ENCODE peak calls at places on chromosomes 3 and 15, in four cellular contexts. F, B, Q and H are unnamed samples.
A peak's percentile ranks its signal among the peaks of the same experiment; 100 is the strongest.

GRCh38 chr3:27590437-27591320 is 106.5 kb upstream of the SLC4A7 start:
- DNase-seq in F (no peak), B (no peak), Q (no peak), H (no peak)

GRCh38 chr15:51382787-51383186 is 41.3 kb downstream of the GLDN start:
- DNase-seq in F (no peak), B (peak; percentile 27), Q (no peak), H (peak; percentile 53)

GRCh38 chr15:52334491-52335160 is 39.0 kb upstream of the MYO5C start:
- DNase-seq in F (no peak), B (no peak), Q (no peak), H (no peak)

GRCh38 chr3:10933021-10933420 is 59.5 kb upstream of the SLC6A1 start:
- DNase-seq in F (no peak), B (no peak), Q (no peak), H (no peak)

GRCh38 chr3:157078131-157078835 is 81.7 kb downstream of the CCNL1 start:
- DNase-seq in F (no peak), B (no peak), Q (no peak), H (no peak)

GRCh38 chr3:28347374-28348285 is 891 bp upstream of the ZCWPW2 start:
- DNase-seq in F (no peak), B (no peak), Q (no peak), H (no peak)

GRCh38 chr3:50256978-50257890 is 11.7 kb upstream of the SEMA3B start:
- DNase-seq in F (no peak), B (no peak), Q (no peak), H (peak; percentile 51)

GRCh38 chr3:190449801-190450200 is at the start of gene TMEM207:
- DNase-seq in F (no peak), B (no peak), Q (no peak), H (no peak)

GRCh38 chr3:180743813-180744212 is 64.5 kb upstream of the CCDC39 start:
- DNase-seq in F (no peak), B (no peak), Q (no peak), H (no peak)

GRCh38 chr3:32817195-32817560 is 619 bp upstream of the TRIM71 start:
- DNase-seq in F (no peak), B (no peak), Q (no peak), H (no peak)

GRCh38 chr15:42133892-42134502 is 22.4 kb downstream of the PLA2G4F start:
- DNase-seq in F (peak; percentile 56), B (peak; percentile 52), Q (no peak), H (peak; percentile 68)

GRCh38 chr15:64622410-64623260 is 152.8 kb downstream of the RBPMS2 start:
- DNase-seq in F (no peak), B (no peak), Q (peak; percentile 96), H (no peak)

GRCh38 chr3:52606373-52607085 is 70.1 kb downstream of the UQCC5 start:
- DNase-seq in F (no peak), B (peak; percentile 67), Q (no peak), H (no peak)

GRCh38 chr3:124768812-124769211 is 38.6 kb downstream of the UMPS start:
- DNase-seq in F (no peak), B (peak; percentile 42), Q (no peak), H (peak; percentile 70)

GRCh38 chr15:67185621-67186225 is 68.7 kb downstream of the AAGAB start:
- DNase-seq in F (no peak), B (no peak), Q (peak; percentile 37), H (no peak)

GRCh38 chr15:38651328-38652038 is 86.9 kb upstream of the RASGRP1 start:
- DNase-seq in F (no peak), B (no peak), Q (no peak), H (no peak)

GRCh38 chr3:65493371-65493882 is 545.3 kb downstream of the MAGI1 start:
- DNase-seq in F (no peak), B (no peak), Q (no peak), H (no peak)

GRCh38 chr3:117074833-117075232 is 365.3 kb downstream of the TUSC7 start:
- DNase-seq in F (no peak), B (no peak), Q (no peak), H (no peak)

GRCh38 chr15:40072216-40072990 is 33.4 kb upstream of the SRP14 start:
- DNase-seq in F (no peak), B (no peak), Q (no peak), H (no peak)

GRCh38 chr3:58333206-58334012 is 717 bp downstream of the PXK start:
- DNase-seq in F (no peak), B (no peak), Q (no peak), H (peak; percentile 36)

GRCh38 chr3:1591327-1592028 is 498.7 kb downstream of the CNTN6 start:
- DNase-seq in F (no peak), B (no peak), Q (no peak), H (no peak)

GRCh38 chr3:160661660-160662059 is 15.3 kb upstream of the ARL14 start:
- DNase-seq in F (no peak), B (no peak), Q (no peak), H (no peak)

GRCh38 chr3:14652-15051 is 181.9 kb upstream of the CHL1 start:
- DNase-seq in F (no peak), B (no peak), Q (no peak), H (no peak)

GRCh38 chr15:66780172-66780972 is 78.3 kb downstream of the SMAD6 start:
- DNase-seq in F (no peak), B (no peak), Q (no peak), H (no peak)

GRCh38 chr15:42059661-42060476 is 34.5 kb downstream of the PLA2G4D start:
- DNase-seq in F (no peak), B (peak; percentile 28), Q (no peak), H (peak; percentile 56)

GRCh38 chr15:35000511-35000910 is 12.4 kb upstream of the ZNF770 start:
- DNase-seq in F (no peak), B (no peak), Q (no peak), H (no peak)

GRCh38 chr15:37574985-37575384 is 359.5 kb upstream of the TMCO5A start:
- DNase-seq in F (no peak), B (no peak), Q (no peak), H (no peak)

GRCh38 chr3:31350307-31350706 is 182.4 kb upstream of the STT3B start:
- DNase-seq in F (no peak), B (no peak), Q (no peak), H (no peak)

GRCh38 chr15:72168833-72169232 is 28.8 kb downstream of the GRAMD2A start:
- DNase-seq in F (no peak), B (no peak), Q (no peak), H (no peak)

GRCh38 chr3:4421121-4421520 is 45.9 kb downstream of the SUMF1 start:
- DNase-seq in F (no peak), B (no peak), Q (no peak), H (no peak)

GRCh38 chr15:28954466-28955159 is 68.8 kb downstream of the APBA2 start:
- DNase-seq in F (no peak), B (no peak), Q (no peak), H (no peak)

GRCh38 chr3:10434938-10435336 is 70.4 kb downstream of the ATP2B2 start:
- DNase-seq in F (no peak), B (no peak), Q (no peak), H (no peak)

GRCh38 chr3:28077566-28077965 is 163.9 kb upstream of the CMC1 start:
- DNase-seq in F (peak; percentile 50), B (peak; percentile 25), Q (no peak), H (peak; percentile 28)

GRCh38 chr3:134333522-134334181 is 40.6 kb downstream of the AMOTL2 start:
- DNase-seq in F (no peak), B (peak; percentile 45), Q (no peak), H (peak; percentile 42)

GRCh38 chr3:115788921-115789470 is 165.7 kb downstream of the GAP43 start:
- DNase-seq in F (no peak), B (peak; percentile 48), Q (no peak), H (no peak)

DNA sequence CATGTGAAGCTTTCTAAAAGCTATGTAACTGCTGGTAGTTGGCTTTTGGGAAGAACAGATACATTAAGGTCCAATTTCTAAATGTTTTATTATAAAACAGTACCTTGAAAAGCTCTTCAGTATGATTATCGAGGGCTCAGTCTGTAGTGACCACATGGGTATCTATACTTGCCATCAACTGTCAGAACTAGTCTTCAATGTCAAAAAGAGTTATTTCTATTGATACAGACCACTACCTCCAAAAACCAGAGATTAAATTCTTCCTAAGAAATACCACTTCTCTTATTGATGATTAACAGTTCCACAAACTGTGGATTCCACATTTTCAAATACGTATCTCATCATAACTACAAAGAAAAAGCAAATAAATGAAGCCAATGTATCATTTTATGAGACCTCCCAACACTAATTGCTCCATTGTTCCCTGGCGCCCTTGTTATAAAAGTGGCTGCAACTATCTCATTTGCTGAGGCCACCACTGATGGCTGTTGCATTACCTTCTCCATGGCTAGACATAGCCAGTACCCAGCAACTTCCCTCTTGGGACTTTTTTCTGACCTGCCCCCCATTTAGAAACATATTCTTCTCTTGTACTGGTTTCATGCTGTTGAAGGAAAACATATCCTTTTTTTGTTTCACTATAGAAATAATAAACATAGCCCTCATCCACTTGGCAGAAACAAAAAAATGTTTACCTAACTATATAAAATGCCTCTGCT is 33.9 kb upstream of the MBNL1 start:
- DNase-seq in F (no peak), B (no peak), Q (no peak), H (no peak)
- TF ChIP-seq SUZ12 in F (no peak), B (no peak), Q (no peak), H (no peak)

DNA sequence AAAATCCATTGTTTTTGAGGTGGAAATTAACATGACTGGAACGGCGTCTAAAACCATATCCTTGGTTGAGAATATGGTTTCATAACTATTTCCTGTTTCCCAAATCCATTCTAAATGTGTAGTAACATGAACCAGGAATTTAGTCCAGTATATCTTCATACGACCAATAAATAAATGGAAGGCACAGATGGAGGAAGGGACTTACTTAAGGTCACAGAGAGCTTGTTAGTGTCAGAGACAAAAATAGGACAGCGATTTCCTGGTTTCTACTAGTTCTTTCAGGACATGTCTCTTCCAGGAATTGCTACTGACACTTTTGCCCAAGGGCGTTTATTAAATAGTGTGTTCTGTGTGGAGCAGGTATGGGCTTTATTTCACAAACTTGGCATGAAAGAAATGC is 41.2 kb downstream of the HES1 start:
- DNase-seq in F (no peak), B (no peak), Q (no peak), H (no peak)
- TF ChIP-seq SP1 in F (no peak), B (no peak), Q (no peak), H (no peak)

GRCh38 chr3:144097144-144097543 is 125.5 kb downstream of the DIPK2A start:
- DNase-seq in F (no peak), B (no peak), Q (no peak), H (no peak)

GRCh38 chr3:144098691-144099090 is 127.1 kb downstream of the DIPK2A start:
- DNase-seq in F (no peak), B (no peak), Q (no peak), H (no peak)

DNA sequence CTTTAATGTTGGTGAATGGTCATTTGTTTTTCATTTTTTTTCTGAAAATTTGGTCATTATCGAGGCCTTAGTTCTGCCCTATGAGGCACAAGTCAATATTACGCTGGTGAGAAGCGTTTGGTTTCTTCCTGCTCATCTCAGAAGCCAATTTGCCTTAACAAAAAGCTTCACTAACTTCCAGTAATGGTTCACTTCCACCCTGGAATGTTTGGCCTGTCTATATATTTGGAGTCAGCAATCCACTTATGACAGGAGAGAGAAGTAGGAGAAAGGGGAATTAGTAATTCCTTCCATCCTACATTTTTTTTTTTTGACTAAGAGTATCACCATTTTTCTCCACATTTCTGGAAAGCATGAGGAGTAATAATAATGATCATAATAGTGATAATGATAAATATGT is 124.4 kb downstream of the DIPK2A start:
- DNase-seq in F (no peak), B (no peak), Q (no peak), H (no peak)
- TF ChIP-seq SUZ12 in F (no peak), B (no peak), Q (no peak), H (no peak)

DNA sequence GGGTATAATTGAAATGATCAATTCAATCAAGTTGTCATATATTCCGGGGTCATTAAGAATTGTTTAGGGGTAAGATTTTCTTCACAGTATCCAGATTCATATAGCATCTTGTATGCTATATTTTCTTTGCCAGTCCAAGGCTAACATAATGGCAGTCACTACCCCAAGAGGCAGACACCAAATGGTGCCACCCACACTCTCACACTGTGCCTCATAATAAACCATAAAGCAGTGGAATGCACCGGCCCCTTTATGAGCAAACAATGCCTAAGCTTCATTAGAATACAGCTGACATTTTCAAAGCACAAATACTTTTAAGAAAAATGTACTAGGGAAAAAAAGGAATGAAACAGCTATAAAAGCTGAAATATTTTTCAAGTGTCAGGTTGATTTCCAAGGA is 121.6 kb downstream of the TFDP2 start:
- DNase-seq in F (no peak), B (no peak), Q (no peak), H (peak; percentile 10)
- TF ChIP-seq SP1 in F (no peak), B (no peak), Q (no peak), H (no peak)